ENCODE peak calls at places on chromosomes 11 and 22, in seven cellular contexts. Y, V, A, L, H, G and J are unnamed samples.

GRCh38 chr11:133981156-133981555 is 24.4 kb upstream of the IGSF9B start:
- DNase-seq in Y (no peak), V (no peak), A (no peak), L (no peak), H (no peak), G (no peak), J (no peak)

GRCh38 chr11:78201096-78201495 is 12.4 kb downstream of the USP35 start:
- DNase-seq in Y (no peak), V (peak; percentile 13), A (no peak), L (no peak), H (no peak), G (no peak), J (no peak)

GRCh38 chr11:132685174-132685611 is 847.1 kb downstream of the OPCML start:
- DNase-seq in Y (peak; percentile 68), V (no peak), A (peak; percentile 44), L (no peak), H (no peak), G (peak; percentile 84), J (no peak)

GRCh38 chr22:40965936-40966557 is 14.9 kb downstream of the RBX1 start:
- DNase-seq in Y (no peak), V (no peak), A (no peak), L (no peak), H (peak; percentile 22), G (no peak), J (no peak)

GRCh38 chr11:61141601-61142028 is 19.6 kb downstream of the VPS37C start:
- DNase-seq in Y (no peak), V (no peak), A (no peak), L (no peak), H (peak; percentile 35), G (no peak), J (no peak)

GRCh38 chr11:134532176-134532920 is 120.3 kb upstream of the B3GAT1 start:
- DNase-seq in Y (no peak), V (no peak), A (no peak), L (no peak), H (no peak), G (no peak), J (no peak)

GRCh38 chr11:119493712-119494111 is 70.7 kb upstream of the THY1 start:
- DNase-seq in Y (no peak), V (no peak), A (no peak), L (no peak), H (no peak), G (peak; percentile 13), J (no peak)

GRCh38 chr11:61153593-61154090 is 7.6 kb downstream of the VPS37C start:
- DNase-seq in Y (no peak), V (no peak), A (no peak), L (no peak), H (no peak), G (peak; percentile 54), J (no peak)

GRCh38 chr11:80898910-80899309 is 1458.1 kb upstream of the TENM4 start:
- DNase-seq in Y (no peak), V (no peak), A (no peak), L (no peak), H (no peak), G (no peak), J (no peak)

GRCh38 chr22:19716829-19717105 is 2.5 kb downstream of the SEPTIN5 start:
- DNase-seq in Y (no peak), V (no peak), A (no peak), L (no peak), H (no peak), G (no peak), J (no peak)

GRCh38 chr11:87892291-87892690 is 283.0 kb downstream of the RAB38 start:
- DNase-seq in Y (no peak), V (no peak), A (no peak), L (no peak), H (no peak), G (no peak), J (no peak)

GRCh38 chr11:132072044-132072879 is 701.8 kb downstream of the NTM start:
- DNase-seq in Y (peak; percentile 98), V (no peak), A (peak; percentile 99), L (no peak), H (no peak), G (peak; percentile 99), J (no peak)

GRCh38 chr22:50422961-50423815 is 51.6 kb downstream of the SBF1 start:
- DNase-seq in Y (no peak), V (peak; percentile 13), A (no peak), L (no peak), H (no peak), G (no peak), J (no peak)

GRCh38 chr11:119589011-119589410 is 140.0 kb downstream of the NECTIN1 start:
- DNase-seq in Y (no peak), V (no peak), A (no peak), L (no peak), H (no peak), G (no peak), J (no peak)

GRCh38 chr22:47116426-47117341 is 354.2 kb downstream of the TBC1D22A start:
- DNase-seq in Y (no peak), V (peak; percentile 15), A (no peak), L (no peak), H (no peak), G (no peak), J (no peak)

GRCh38 chr11:103257360-103257759 is 148.1 kb downstream of the DYNC2H1 start:
- DNase-seq in Y (peak; percentile 26), V (no peak), A (no peak), L (no peak), H (no peak), G (peak; percentile 20), J (no peak)

GRCh38 chr11:134761361-134761760 is 349.3 kb upstream of the B3GAT1 start:
- DNase-seq in Y (no peak), V (no peak), A (no peak), L (no peak), H (no peak), G (no peak), J (no peak)

GRCh38 chr11:106888386-106888785 is 129.9 kb downstream of the GUCY1A2 start:
- DNase-seq in Y (no peak), V (no peak), A (no peak), L (no peak), H (no peak), G (no peak), J (no peak)

GRCh38 chr22:20646906-20647305 is 127.0 kb upstream of the SERPIND1 start:
- DNase-seq in Y (no peak), V (no peak), A (no peak), L (no peak), H (no peak), G (no peak), J (no peak)

GRCh38 chr11:44535201-44535980 is 30.1 kb upstream of the CD82 start:
- DNase-seq in Y (no peak), V (no peak), A (no peak), L (no peak), H (no peak), G (no peak), J (no peak)

DNA sequence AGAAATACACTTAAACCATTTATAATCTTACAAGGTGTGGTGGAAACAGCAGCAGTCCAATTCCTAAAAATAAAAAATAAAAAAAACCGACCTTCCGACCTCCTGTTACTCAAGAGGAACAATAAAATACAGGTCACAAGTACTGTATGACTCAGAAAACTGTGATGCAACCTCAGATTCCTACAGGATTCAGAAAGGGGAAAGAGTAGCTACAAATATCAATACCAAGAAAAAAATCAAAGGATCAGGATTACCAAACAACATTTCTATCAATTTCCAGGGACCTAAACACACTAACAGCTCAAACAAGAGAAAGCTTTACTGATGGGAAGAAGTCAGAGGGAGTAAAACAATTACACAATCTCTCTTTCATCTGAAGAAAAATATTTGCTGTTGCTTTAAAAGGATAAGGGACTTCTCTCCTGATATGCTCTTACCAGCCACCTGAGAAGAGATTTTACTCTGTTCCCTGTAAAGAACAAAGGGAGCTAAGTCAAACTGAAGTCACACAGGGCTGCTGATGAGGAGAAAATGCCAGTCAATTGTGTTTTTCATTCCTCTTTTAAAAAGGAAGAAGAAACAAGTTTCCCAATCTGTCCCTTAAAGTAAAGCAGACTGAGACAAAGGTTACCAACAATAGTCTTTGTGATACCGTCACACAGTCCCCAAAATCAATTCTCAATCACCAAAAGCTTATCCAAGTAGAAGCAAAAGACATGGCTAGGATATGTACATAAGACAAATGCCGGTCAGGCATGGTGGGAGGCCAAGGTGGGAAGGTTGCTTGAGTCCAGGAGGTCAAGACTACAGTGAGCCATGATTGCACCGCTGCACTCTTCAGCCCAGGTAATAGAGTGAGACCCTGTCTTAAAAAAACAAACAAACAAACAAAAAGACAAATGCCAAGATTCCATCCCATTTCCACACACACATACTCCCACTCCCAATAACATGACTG is 39.3 kb downstream of the AMBRA1 start:
- DNase-seq in Y (peak; percentile 74), V (no peak), A (no peak), L (no peak), H (peak; percentile 56), G (peak; percentile 82), J (no peak)
- H3K4me3 ChIP-seq in Y (no peak overlapping the region), V (no peak overlapping the region), A (no peak overlapping the region), L (no peak overlapping the region), H (no peak overlapping the region), G (no peak overlapping the region), J (no peak overlapping the region)

DNA sequence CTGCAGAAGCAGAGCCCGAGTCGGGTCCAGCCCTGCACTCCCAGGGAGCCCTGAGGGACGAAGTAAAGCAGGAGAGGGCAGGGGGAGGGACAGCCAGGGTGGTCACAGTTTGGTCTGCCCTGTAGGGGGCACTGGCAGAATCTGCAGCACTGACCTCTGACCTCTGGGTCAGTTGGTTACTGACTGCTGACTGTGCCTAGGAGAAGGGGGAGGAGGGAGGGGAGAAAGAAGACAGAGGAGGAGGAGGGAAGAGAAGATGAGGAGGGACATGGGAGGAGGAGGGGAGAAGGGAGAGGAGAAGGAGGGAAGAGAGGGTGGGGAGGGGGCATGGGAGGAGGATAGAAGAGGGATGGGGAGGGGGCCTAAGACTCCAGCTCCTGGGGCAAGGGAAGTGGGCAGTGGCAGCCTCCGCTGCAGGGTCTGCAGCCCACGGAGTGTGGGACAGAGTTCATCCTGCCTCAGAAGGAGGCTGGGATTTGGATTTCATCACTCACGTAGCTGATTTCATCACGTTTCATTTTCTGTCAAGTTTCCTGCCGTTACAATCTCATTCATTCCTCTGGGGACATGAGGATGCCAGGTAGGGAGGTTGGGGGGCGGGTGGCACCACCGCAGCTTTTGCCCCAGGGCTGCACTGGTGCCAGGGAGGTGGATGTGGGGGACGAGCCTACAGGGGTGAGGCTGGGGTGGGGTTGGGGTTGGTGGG is 55.2 kb downstream of the FLRT1 start:
- DNase-seq in Y (peak; percentile 13), V (no peak), A (no peak), L (no peak), H (no peak), G (peak; percentile 63), J (no peak)
- TF ChIP-seq CTCF in Y (no peak), V (no peak), A (no peak), L (no peak), H (no peak), G (peak; percentile 13), J (no peak)

GRCh38 chr11:47508595-47509555 is 44.1 kb downstream of the CELF1 start:
- DNase-seq in Y (no peak), V (no peak), A (no peak), L (no peak), H (no peak), G (no peak), J (no peak)
- H3K4me3 ChIP-seq in Y (no peak overlapping the region), V (no peak overlapping the region), A (no peak overlapping the region), L (no peak overlapping the region), H (no peak overlapping the region), G (no peak overlapping the region), J (peak overlapping the region; percentile 14)

GRCh38 chr11:46107408-46107718 is 13.9 kb downstream of the PHF21A start:
- DNase-seq in Y (no peak), V (no peak), A (no peak), L (no peak), H (no peak), G (no peak), J (no peak)
- TF ChIP-seq CTCF in Y (no peak), V (no peak), A (no peak), L (no peak), H (no peak), G (no peak), J (no peak)